ENCODE peak calls at places on chromosome 13, in four cellular contexts. T is GM12878, F is HepG2, G is K562. A is an unnamed sample.

GRCh38 chr13:87234981-87235380 is 436.2 kb upstream of the SLITRK5 start:
- DNase-seq in T (no peak), F (no peak), G (no peak), A (no peak)

GRCh38 chr13:44046428-44046827 is 166.7 kb downstream of the LACC1 start:
- DNase-seq in T (no peak), F (no peak), G (no peak), A (no peak)

GRCh38 chr13:34805347-34805746 is 136.7 kb upstream of the NBEA start:
- DNase-seq in T (no peak), F (no peak), G (no peak), A (no peak)

GRCh38 chr13:94252209-94252608 is 227.3 kb downstream of the DCT start:
- DNase-seq in T (no peak), F (no peak), G (no peak), A (no peak)

GRCh38 chr13:19185865-19186645 is 4.4 kb upstream of the TUBA3C start:
- DNase-seq in T (no peak), F (no peak), G (no peak), A (no peak)

GRCh38 chr13:24313449-24313848 is 4.1 kb downstream of the C1QTNF9 start:
- DNase-seq in T (no peak), F (no peak), G (no peak), A (no peak)

GRCh38 chr13:94280357-94280756 is 199.1 kb downstream of the DCT start:
- DNase-seq in T (no peak), F (no peak), G (no peak), A (no peak)

GRCh38 chr13:28339419-28339818 is 155.5 kb downstream of the FLT1 start:
- DNase-seq in T (no peak), F (no peak), G (no peak), A (no peak)

GRCh38 chr13:24127116-24127631 is 33.3 kb upstream of the SPATA13 start:
- DNase-seq in T (peak), F (no peak), G (no peak), A (no peak)

GRCh38 chr13:110391273-110391672 is 84.2 kb downstream of the COL4A2 start:
- DNase-seq in T (no peak), F (no peak), G (no peak), A (no peak)

GRCh38 chr13:47372742-47373141 is 475.9 kb upstream of the HTR2A start:
- DNase-seq in T (no peak), F (no peak), G (no peak), A (no peak)

GRCh38 chr13:84433024-84433423 is 550.8 kb upstream of the SLITRK1 start:
- DNase-seq in T (no peak), F (no peak), G (no peak), A (no peak)

GRCh38 chr13:43769552-43769951 is 17.2 kb downstream of the ENOX1 start:
- DNase-seq in T (no peak), F (no peak), G (no peak), A (no peak)

GRCh38 chr13:75480691-75481175 is 1.2 kb downstream of the TBC1D4 start:
- DNase-seq in T (no peak), F (peak), G (peak), A (peak)

GRCh38 chr13:75479102-75479501 is 2.9 kb downstream of the TBC1D4 start:
- DNase-seq in T (no peak), F (no peak), G (no peak), A (no peak)

GRCh38 chr13:75482820-75483079 is 781 bp upstream of the TBC1D4 start:
- DNase-seq in T (no peak), F (no peak), G (no peak), A (no peak)

GRCh38 chr13:75482070-75482819 is at the start of gene TBC1D4:
- DNase-seq in T (peak), F (peak), G (peak), A (peak)

GRCh38 chr13:75481176-75482069 is 546 bp downstream of the TBC1D4 start:
- DNase-seq in T (no peak), F (no peak), G (peak), A (peak)
- TF ChIP-seq CREM in T (no peak), F (no peak), G (no peak), A (no peak)

GRCh38 chr13:60759499-60759898 is 362.5 kb downstream of the TDRD3 start:
- DNase-seq in T (no peak), F (peak), G (no peak), A (no peak)
- TF ChIP-seq NR2C2 in T (no peak), F (no peak), G (no peak), A (no peak)

DNA sequence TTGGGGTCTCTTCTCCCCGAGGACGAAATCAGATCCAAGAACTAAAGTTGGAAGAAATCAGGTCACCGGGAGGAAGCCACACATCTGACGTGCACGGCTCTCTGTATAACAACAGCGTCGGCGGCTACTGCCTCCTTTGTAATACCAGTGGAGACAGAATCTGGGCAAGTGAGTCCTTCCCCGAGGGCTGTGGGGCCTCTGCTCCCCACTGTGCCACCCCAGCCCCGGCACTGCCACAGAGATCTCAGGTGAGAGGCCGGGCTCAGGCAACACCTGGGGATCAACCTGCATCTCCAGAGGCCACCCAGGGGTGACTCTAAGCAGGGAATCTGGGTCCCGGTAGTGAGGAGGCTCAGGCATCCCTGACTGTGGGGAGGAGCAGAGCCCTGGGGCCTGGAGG is 33.7 kb upstream of the C13orf46 start:
- DNase-seq in T (no peak), F (no peak), G (no peak), A (peak)
- TF ChIP-seq CREM in T (no peak), F (no peak), G (no peak), A (no peak)

DNA sequence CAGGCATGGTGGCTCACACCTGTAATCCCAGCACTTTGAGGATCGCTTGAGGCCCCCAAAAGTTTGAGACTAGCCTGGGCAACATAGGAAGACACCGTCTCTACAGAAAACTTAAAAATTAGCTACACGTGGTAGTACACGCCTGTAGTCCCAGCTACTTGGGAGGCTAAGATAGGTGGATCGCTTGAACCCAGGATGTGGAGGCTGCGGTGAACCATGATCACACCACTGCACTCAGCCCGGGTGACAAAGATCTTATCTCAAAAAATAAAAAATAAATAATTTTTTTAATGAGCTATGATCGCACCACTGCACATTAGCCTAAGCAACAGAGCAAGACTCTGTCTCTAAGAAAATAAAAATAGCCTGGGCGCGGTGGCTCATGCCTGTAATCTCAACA is 6.6 kb downstream of the RCBTB2 start:
- DNase-seq in T (no peak), F (no peak), G (no peak), A (no peak)
- TF ChIP-seq NR2C2 in T (no peak), F (no peak), G (no peak), A (no peak)

GRCh38 chr13:51416107-51416506 is 36.7 kb downstream of the INTS6 start:
- DNase-seq in T (no peak), F (no peak), G (no peak), A (no peak)
- TF ChIP-seq CREM in T (no peak), F (no peak), G (no peak), A (no peak)

GRCh38 chr13:99416411-99417121 is 84.7 kb upstream of the TM9SF2 start:
- DNase-seq in T (no peak), F (no peak), G (no peak), A (no peak)
- TF ChIP-seq NR2C2 in T (no peak), F (no peak), G (no peak), A (no peak)

A was measured in WTC11.